ENCODE peak calls at places on chromosomes 13 and 19, in eight cellular contexts. N is CD8-positive, alpha-beta T cell; K is CD4-positive, alpha-beta T cell; R is fibroblast of the aortic adventitia; A is mesothelial cell of epicardium; H is heart left ventricle; W is tibial nerve; I is breast epithelium. G is an unnamed sample.

GRCh38 chr13:43301341-43301969 is 278.1 kb downstream of the DNAJC15 start:
- DNase-seq in K (no peak), I (no peak), A (no peak), R (peak; percentile 31), H (no peak), N (no peak), W (no peak), G (no peak)

GRCh38 chr19:8054169-8054568 is 1.6 kb downstream of the CCL25 start:
- DNase-seq in W (no peak), H (no peak), A (no peak), K (no peak), R (no peak), I (no peak), N (no peak), G (no peak)

GRCh38 chr13:109096101-109096500 is 466.7 kb downstream of the MYO16 start:
- DNase-seq in R (no peak), W (no peak), I (no peak), K (no peak), N (no peak), H (no peak), A (no peak), G (no peak)

GRCh38 chr13:74647211-74647610 is 513.0 kb upstream of the KLF12 start:
- DNase-seq in A (no peak), I (no peak), R (no peak), K (no peak), W (no peak), N (no peak), H (no peak), G (no peak)

GRCh38 chr19:41175825-41176734 is 16.9 kb upstream of the CYP2S1 start:
- DNase-seq in A (peak; percentile 67), I (peak; percentile 46), H (peak; percentile 39), K (peak; percentile 48), N (no peak), R (peak; percentile 89), W (peak; percentile 24), G (peak; percentile 75)

GRCh38 chr19:662962-663681 is at the start of gene RNF126:
- DNase-seq in A (peak; percentile 85), W (peak; percentile 96), H (peak; percentile 94), I (peak; percentile 91), N (peak; percentile 95), K (peak; percentile 93), R (peak; percentile 87), G (peak; percentile 53)

GRCh38 chr13:113042456-113042855 is 63.1 kb upstream of the F7 start:
- DNase-seq in I (no peak), R (no peak), H (no peak), W (no peak), K (no peak), A (no peak), N (no peak), G (no peak)

GRCh38 chr13:113813749-113814434 is 50.0 kb downstream of the GAS6 start:
- DNase-seq in R (peak; percentile 65), I (no peak), H (no peak), W (no peak), N (no peak), A (no peak), K (no peak), G (no peak)

GRCh38 chr13:41370736-41371135 is 59.7 kb downstream of the NAA16 start:
- DNase-seq in N (no peak), R (no peak), K (no peak), H (no peak), W (no peak), A (no peak), I (no peak), G (no peak)

GRCh38 chr19:51025401-51025800 is 1.0 kb downstream of the KLK11 start:
- DNase-seq in K (no peak), H (no peak), I (no peak), R (no peak), N (no peak), W (no peak), A (no peak), G (no peak)

GRCh38 chr13:55361141-55361540 is 1779.6 kb upstream of the PRR20A start:
- DNase-seq in A (no peak), H (no peak), N (no peak), K (no peak), W (no peak), R (no peak), I (no peak), G (no peak)

GRCh38 chr13:86856996-86857395 is 814.2 kb upstream of the SLITRK5 start:
- DNase-seq in W (no peak), H (no peak), K (no peak), N (no peak), A (no peak), R (peak; percentile 1), I (no peak), G (no peak)

GRCh38 chr13:99191900-99192399 is 8.7 kb upstream of the UBAC2 start:
- DNase-seq in A (no peak), I (no peak), H (no peak), R (peak; percentile 66), K (no peak), W (no peak), N (no peak), G (no peak)

GRCh38 chr19:42051166-42052115 is 18.6 kb downstream of the GRIK5 start:
- DNase-seq in A (no peak), W (no peak), R (no peak), I (no peak), H (no peak), K (no peak), N (no peak), G (no peak)

GRCh38 chr19:52335768-52336116 is 301 bp upstream of the ZNF610 start:
- DNase-seq in K (no peak), H (no peak), W (no peak), A (no peak), R (no peak), N (no peak), I (no peak), G (no peak)

GRCh38 chr13:50126378-50127016 is 111.3 kb downstream of the KCNRG start:
- DNase-seq in H (no peak), K (no peak), W (no peak), R (peak; percentile 53), N (no peak), A (no peak), I (no peak), G (no peak)

GRCh38 chr13:20461860-20462532 is 63.7 kb downstream of the CRYL1 start:
- DNase-seq in W (no peak), K (no peak), N (no peak), H (peak; percentile 60), R (no peak), A (no peak), I (no peak), G (no peak)

GRCh38 chr13:62337109-62337880 is 921.6 kb upstream of the PCDH20 start:
- DNase-seq in H (no peak), I (no peak), R (no peak), W (no peak), A (no peak), K (no peak), N (no peak), G (no peak)

GRCh38 chr13:37621811-37622361 is 23.3 kb upstream of the POSTN start:
- DNase-seq in I (no peak), W (no peak), A (no peak), K (no peak), N (no peak), R (peak; percentile 95), H (no peak), G (no peak)

GRCh38 chr19:16623576-16623975 is 4.4 kb downstream of the MED26 start:
- DNase-seq in R (no peak), K (no peak), I (no peak), N (no peak), A (no peak), H (no peak), W (no peak), G (no peak)
- TF ChIP-seq CTCF in R (no peak), K (no peak), I (no peak), N (no peak), A (no peak), H (no peak), W (no peak), G (no peak)

GRCh38 chr13:33232883-33233282 is 52.7 kb downstream of the STARD13 start:
- DNase-seq in I (no peak), A (no peak), W (no peak), H (no peak), K (no peak), N (no peak), R (no peak), G (no peak)

GRCh38 chr13:33233547-33233946 is 52.0 kb downstream of the STARD13 start:
- DNase-seq in W (no peak), N (no peak), A (no peak), R (no peak), I (no peak), H (peak; percentile 45), K (no peak), G (no peak)

GRCh38 chr13:33236021-33236420 is 49.5 kb downstream of the STARD13 start:
- DNase-seq in H (no peak), A (no peak), W (no peak), R (peak; percentile 85), N (no peak), I (no peak), K (no peak), G (no peak)

GRCh38 chr13:33235564-33235963 is 50.0 kb downstream of the STARD13 start:
- DNase-seq in K (no peak), N (no peak), A (no peak), W (no peak), R (peak; percentile 55), I (no peak), H (no peak), G (no peak)

DNA sequence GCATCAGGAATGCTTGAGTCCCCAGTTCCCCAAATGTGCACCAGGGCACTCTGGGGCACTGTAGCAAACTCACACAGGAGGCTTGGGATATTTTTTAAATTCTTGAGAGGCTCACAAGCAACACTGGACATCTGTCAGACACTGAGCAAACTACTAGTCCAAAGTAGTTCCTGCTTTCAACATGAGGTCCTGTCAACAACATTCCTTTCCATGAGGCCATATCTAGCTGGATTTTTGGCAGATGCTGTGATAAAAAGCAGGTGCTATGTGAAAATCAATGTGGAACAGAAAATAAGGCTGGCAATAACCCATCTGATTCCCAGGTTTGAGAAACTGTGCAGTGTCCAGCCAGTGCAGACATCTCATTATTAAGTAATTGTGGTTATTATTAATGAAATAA is 50.5 kb downstream of the STARD13 start:
- DNase-seq in W (no peak), K (no peak), R (peak; percentile 80), H (no peak), I (no peak), N (no peak), A (no peak), G (no peak)
- TF ChIP-seq CTCF in W (no peak), K (no peak), R (no peak), H (no peak), I (no peak), N (no peak), A (no peak), G (no peak)

GRCh38 chr19:5335593-5335992 is 5.0 kb downstream of the PTPRS start:
- DNase-seq in N (no peak), A (no peak), K (no peak), H (no peak), R (no peak), I (no peak), W (no peak), G (no peak)
- TF ChIP-seq CTCF in N (no peak), A (no peak), K (no peak), H (no peak), R (no peak), I (no peak), W (no peak), G (no peak)

DNA sequence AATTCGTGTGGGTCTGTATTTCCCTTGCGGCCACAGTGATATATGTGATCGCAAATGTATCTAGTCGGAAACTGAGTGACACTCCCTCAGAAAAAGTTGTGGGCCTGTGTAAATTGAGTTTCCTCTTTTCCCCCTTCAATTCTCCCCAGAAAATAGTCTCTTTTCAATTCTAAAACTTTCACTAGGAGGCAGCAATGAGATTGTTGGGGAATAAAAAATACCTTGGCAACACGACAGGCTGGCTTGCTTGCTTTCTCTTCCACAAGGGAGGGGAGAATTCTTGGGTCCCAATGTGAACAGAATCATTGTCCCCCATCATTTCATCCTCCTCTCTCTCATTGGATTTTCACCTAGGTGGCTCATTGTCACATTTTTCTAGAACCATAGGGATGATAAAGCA is 3.7 kb upstream of the SOX21 start:
- DNase-seq in H (no peak), A (no peak), R (no peak), I (no peak), N (no peak), K (no peak), W (no peak), G (no peak)
- TF ChIP-seq CTCF in H (no peak), A (no peak), R (peak; percentile 24), I (no peak), N (no peak), K (no peak), W (no peak), G (no peak)